ENCODE peak calls at places on chromosomes 7 and 10, in ten cellular contexts. V, M, O, C, Z, E, K, J, X and Q are unnamed samples.

GRCh38 chr10:97765201-97765600 is 6.6 kb downstream of the SFRP5 start:
- DNase-seq in V (no peak), K (no peak), J (no peak), X (no peak), E (peak), M (no peak), C (no peak), Z (no peak), O (no peak), Q (no peak)

GRCh38 chr7:74074731-74075130 is 8.9 kb upstream of the LIMK1 start:
- DNase-seq in Z (no peak), O (no peak), X (no peak), M (no peak), K (no peak), V (no peak), C (no peak), J (no peak), E (no peak), Q (no peak)

GRCh38 chr10:102743078-102743587 is 615 bp upstream of the WBP1L start:
- DNase-seq in E (no peak), K (no peak), J (no peak), M (no peak), Z (no peak), X (no peak), O (no peak), V (no peak), C (no peak), Q (no peak)

GRCh38 chr10:56346845-56347415 is 14.1 kb downstream of the ZWINT start:
- DNase-seq in O (no peak), C (no peak), M (no peak), X (no peak), J (no peak), K (no peak), V (no peak), Z (no peak), E (no peak), Q (no peak)

GRCh38 chr7:107971613-107972012 is 31.3 kb downstream of the LAMB1 start:
- DNase-seq in C (no peak), J (no peak), K (no peak), V (no peak), M (no peak), Z (no peak), E (peak), X (no peak), O (no peak), Q (no peak)

GRCh38 chr7:132771301-132771730 is 195.0 kb upstream of the PLXNA4 start:
- DNase-seq in V (no peak), K (no peak), O (no peak), M (no peak), E (no peak), Z (no peak), C (no peak), J (no peak), X (no peak), Q (peak)

GRCh38 chr7:48522692-48523091 is 351.4 kb downstream of the ABCA13 start:
- DNase-seq in M (no peak), K (no peak), C (no peak), E (no peak), X (no peak), J (no peak), Z (no peak), O (no peak), V (no peak), Q (no peak)

GRCh38 chr10:131000244-131000643 is 311.3 kb downstream of the TCERG1L start:
- DNase-seq in M (no peak), K (no peak), Z (no peak), J (no peak), E (no peak), V (no peak), O (no peak), C (no peak), X (no peak), Q (no peak)

GRCh38 chr10:25556457-25556856 is 377.6 kb upstream of the MYO3A start:
- DNase-seq in X (no peak), O (no peak), K (peak), V (no peak), M (no peak), C (no peak), J (no peak), Z (no peak), E (no peak), Q (no peak)

GRCh38 chr7:6648066-6648814 is 11.1 kb downstream of the ZNF316 start:
- DNase-seq in K (no peak), Z (no peak), J (no peak), M (no peak), O (no peak), V (no peak), E (no peak), X (no peak), C (no peak), Q (no peak)